ENCODE peak calls at places on chromosomes 7 and 10, in four cellular contexts. L is activated CD8-positive, alpha-beta memory T cell treated with anti-CD3 and anti-CD28 coated beads, Interleukin-2, amount 50 U/mL, for 48 hours; E is left kidney; W is ACHN. F is an unnamed sample.

GRCh38 chr7:112497481-112497880 is 16.7 kb downstream of the LSMEM1 start:
- DNase-seq in L (no peak), E (no peak), W (no peak), F (no peak)

GRCh38 chr10:70621497-70622078 is 19.0 kb upstream of the PRF1 start:
- DNase-seq in L (no peak), W (no peak), E (no peak), F (no peak)

GRCh38 chr10:61804414-61804813 is 97.1 kb upstream of the ARID5B start:
- DNase-seq in W (no peak), E (no peak), L (no peak), F (no peak)

GRCh38 chr10:61592581-61592980 is 70.1 kb upstream of the CABCOCO1 start:
- DNase-seq in E (peak), L (no peak), W (peak), F (no peak)

GRCh38 chr7:128837521-128837921 is 7.3 kb downstream of the FLNC start:
- DNase-seq in L (no peak), E (no peak), W (no peak), F (no peak)

GRCh38 chr7:70599446-70600190 is 532.3 kb upstream of the GALNT17 start:
- DNase-seq in W (no peak), E (no peak), L (no peak), F (no peak)

GRCh38 chr7:43234968-43235367 is 122.5 kb downstream of the HECW1 start:
- DNase-seq in L (no peak), W (no peak), E (no peak), F (no peak)

GRCh38 chr10:103492655-103493261 is 747 bp upstream of the NEURL1 start:
- DNase-seq in E (no peak), L (no peak), W (no peak), F (no peak)

GRCh38 chr7:137984181-137985041 is 17.5 kb downstream of the CREB3L2 start:
- DNase-seq in L (no peak), E (no peak), W (no peak), F (no peak)

GRCh38 chr7:69820479-69821192 is 222.4 kb downstream of the AUTS2 start:
- DNase-seq in L (no peak), E (no peak), W (no peak), F (no peak)

GRCh38 chr7:75892634-75893272 is 13.9 kb downstream of the RHBDD2 start:
- DNase-seq in E (peak), L (no peak), W (no peak), F (no peak)

GRCh38 chr10:12279281-12279680 is 70.1 kb upstream of the CAMK1D start:
- DNase-seq in W (no peak), L (no peak), E (no peak), F (no peak)

GRCh38 chr7:129146237-129146979 is 1.9 kb downstream of the TSPAN33 start:
- DNase-seq in E (no peak), L (no peak), W (no peak), F (no peak)

F was measured in foreskin melanocyte.